ENCODE peak calls at places on chromosomes 1 and 21, in six cellular contexts. W is stimulated activated naive CD4-positive, alpha-beta T cell; A is A172; Z is activated gamma-delta T cell treated with Interleukin-2 at 50 U/mL for 16 hours; O is mucosa of gallbladder; N is M059J. H is an unnamed sample.

GRCh38 chr1:215083408-215083961 is 948 bp downstream of the KCNK2 start:
- DNase-seq in A (no peak), N (peak), W (no peak), O (no peak), Z (no peak), H (no peak)

GRCh38 chr1:172764378-172764777 is 105.5 kb downstream of the FASLG start:
- DNase-seq in W (peak), Z (peak), N (no peak), A (no peak), O (no peak), H (no peak)

GRCh38 chr1:179310271-179310670 is 16.7 kb downstream of the SOAT1 start:
- DNase-seq in O (no peak), N (peak), A (peak), Z (no peak), W (no peak), H (no peak)

GRCh38 chr21:39461419-39461818 is 9.6 kb downstream of the SH3BGR start:
- DNase-seq in O (no peak), A (no peak), W (no peak), N (no peak), Z (no peak), H (no peak)

GRCh38 chr1:21254335-21254951 is 35.8 kb downstream of the ECE1 start:
- DNase-seq in A (no peak), Z (no peak), O (peak), W (no peak), N (no peak), H (peak)

GRCh38 chr1:43345119-43345518 is 7.5 kb downstream of the MPL start:
- DNase-seq in A (peak), Z (no peak), W (no peak), O (peak), N (peak), H (no peak)

GRCh38 chr1:107867422-107867821 is 97.6 kb downstream of the VAV3 start:
- DNase-seq in A (no peak), O (no peak), Z (no peak), N (no peak), W (no peak), H (no peak)

GRCh38 chr1:184801503-184801902 is 46.8 kb upstream of the EDEM3 start:
- DNase-seq in W (no peak), O (peak), Z (no peak), N (peak), A (no peak), H (no peak)

GRCh38 chr1:28127617-28128257 is 39.3 kb upstream of the EYA3 start:
- DNase-seq in Z (no peak), W (no peak), O (no peak), A (no peak), N (no peak), H (no peak)

GRCh38 chr1:183034682-183035081 is 11.5 kb downstream of the LAMC1 start:
- DNase-seq in W (no peak), Z (no peak), O (no peak), A (no peak), N (no peak), H (no peak)

GRCh38 chr1:223628233-223628632 is 37.3 kb downstream of the CAPN8 start:
- DNase-seq in O (no peak), A (peak), Z (peak), W (peak), N (peak), H (no peak)

GRCh38 chr1:105865546-105865945 is 1190.9 kb upstream of the PRMT6 start:
- DNase-seq in W (no peak), O (no peak), N (peak), Z (no peak), A (peak), H (no peak)

GRCh38 chr1:205588691-205589445 is 42.9 kb downstream of the ELK4 start:
- DNase-seq in O (no peak), A (peak), W (no peak), Z (no peak), N (peak), H (no peak)

GRCh38 chr1:119647734-119648619 is at the start of gene ZNF697:
- DNase-seq in A (peak), W (peak), Z (peak), O (peak), N (peak), H (peak)

GRCh38 chr1:85806236-85806965 is 98.2 kb upstream of the ZNHIT6 start:
- DNase-seq in A (no peak), N (no peak), Z (no peak), W (no peak), O (no peak), H (no peak)